ENCODE peak calls at places on chromosomes 1 and 21, in six cellular contexts. One of them, this sample, is unnamed.

GRCh38 chr1:163535807-163536206 is 214.1 kb downstream of the NUF2 start:
- DNase-seq in fibroblast of pulmonary artery: peak; percentile 51
- DNase-seq in tibial artery: no peak
- DNase-seq in GM23338: peak; percentile 59
- DNase-seq in uterus: no peak
- DNase-seq in HFF-Myc: peak; percentile 54
- DNase-seq in this sample: peak; percentile 11

GRCh38 chr1:33634806-33635205 is 162.4 kb downstream of the ZSCAN20 start:
- DNase-seq in HFF-Myc: no peak
- DNase-seq in GM23338: peak; percentile 87
- DNase-seq in uterus: no peak
- DNase-seq in tibial artery: no peak
- DNase-seq in fibroblast of pulmonary artery: peak; percentile 20
- DNase-seq in this sample: no peak

GRCh38 chr1:94580367-94581115 is 39.0 kb upstream of the F3 start:
- DNase-seq in uterus: no peak
- DNase-seq in GM23338: no peak
- DNase-seq in fibroblast of pulmonary artery: peak; percentile 24
- DNase-seq in tibial artery: no peak
- DNase-seq in HFF-Myc: no peak
- DNase-seq in this sample: no peak

GRCh38 chr1:22872971-22873664 is 99.5 kb downstream of the LACTBL1 start:
- DNase-seq in fibroblast of pulmonary artery: no peak
- DNase-seq in HFF-Myc: no peak
- DNase-seq in tibial artery: no peak
- DNase-seq in GM23338: no peak
- DNase-seq in uterus: no peak
- DNase-seq in this sample: no peak

GRCh38 chr1:42838482-42839190 is 7.8 kb upstream of the ZNF691 start:
- DNase-seq in GM23338: no peak
- DNase-seq in tibial artery: no peak
- DNase-seq in uterus: no peak
- DNase-seq in fibroblast of pulmonary artery: no peak
- DNase-seq in HFF-Myc: no peak
- DNase-seq in this sample: no peak

GRCh38 chr21:26469789-26470188 is 103.3 kb downstream of the CYYR1 start:
- DNase-seq in tibial artery: no peak
- DNase-seq in fibroblast of pulmonary artery: peak; percentile 64
- DNase-seq in GM23338: no peak
- DNase-seq in uterus: no peak
- DNase-seq in HFF-Myc: no peak
- DNase-seq in this sample: peak; percentile 49

GRCh38 chr1:83064589-83065242 is 934.2 kb downstream of the TTLL7 start:
- DNase-seq in fibroblast of pulmonary artery: no peak
- DNase-seq in uterus: no peak
- DNase-seq in HFF-Myc: no peak
- DNase-seq in GM23338: no peak
- DNase-seq in tibial artery: no peak
- DNase-seq in this sample: no peak

GRCh38 chr1:147545133-147545532 is 3.8 kb downstream of the BCL9 start:
- DNase-seq in tibial artery: no peak
- DNase-seq in GM23338: peak; percentile 81
- DNase-seq in uterus: peak; percentile 28
- DNase-seq in fibroblast of pulmonary artery: peak; percentile 33
- DNase-seq in HFF-Myc: peak; percentile 31
- DNase-seq in this sample: peak; percentile 65

GRCh38 chr1:62746086-62746808 is 37.7 kb upstream of the ATG4C start:
- DNase-seq in tibial artery: no peak
- DNase-seq in uterus: no peak
- DNase-seq in HFF-Myc: peak; percentile 30
- DNase-seq in fibroblast of pulmonary artery: peak; percentile 75
- DNase-seq in GM23338: peak; percentile 65
- DNase-seq in this sample: peak; percentile 42

GRCh38 chr1:56872597-56872996 is 18.0 kb downstream of the C8A start:
- DNase-seq in HFF-Myc: no peak
- DNase-seq in uterus: no peak
- DNase-seq in tibial artery: no peak
- DNase-seq in fibroblast of pulmonary artery: peak; percentile 13
- DNase-seq in GM23338: no peak
- DNase-seq in this sample: no peak

GRCh38 chr1:173295995-173296394 is 88.9 kb upstream of the TNFSF4 start:
- DNase-seq in fibroblast of pulmonary artery: peak; percentile 17
- DNase-seq in uterus: no peak
- DNase-seq in GM23338: no peak
- DNase-seq in HFF-Myc: peak; percentile 2
- DNase-seq in tibial artery: no peak
- DNase-seq in this sample: no peak

GRCh38 chr1:9877962-9878361 is 32.1 kb downstream of the CTNNBIP1 start:
- DNase-seq in uterus: no peak
- DNase-seq in GM23338: no peak
- DNase-seq in HFF-Myc: no peak
- DNase-seq in fibroblast of pulmonary artery: no peak
- DNase-seq in tibial artery: no peak
- DNase-seq in this sample: no peak

GRCh38 chr1:13584876-13585598 is 1.4 kb downstream of the PDPN start:
- DNase-seq in tibial artery: peak; percentile 34
- DNase-seq in fibroblast of pulmonary artery: no peak
- DNase-seq in GM23338: no peak
- DNase-seq in HFF-Myc: no peak
- DNase-seq in uterus: no peak
- DNase-seq in this sample: no peak

GRCh38 chr1:237901284-237901870 is 10.7 kb upstream of the ZP4 start:
- DNase-seq in fibroblast of pulmonary artery: no peak
- DNase-seq in uterus: no peak
- DNase-seq in GM23338: peak; percentile 81
- DNase-seq in tibial artery: no peak
- DNase-seq in HFF-Myc: no peak
- DNase-seq in this sample: no peak

GRCh38 chr1:197103295-197103694 is 36.2 kb upstream of the F13B start:
- DNase-seq in GM23338: no peak
- DNase-seq in HFF-Myc: no peak
- DNase-seq in tibial artery: no peak
- DNase-seq in fibroblast of pulmonary artery: peak; percentile 23
- DNase-seq in uterus: no peak
- DNase-seq in this sample: no peak

GRCh38 chr1:23556661-23557470 is 2.4 kb downstream of the ID3 start:
- DNase-seq in tibial artery: no peak
- DNase-seq in GM23338: peak; percentile 37
- DNase-seq in uterus: no peak
- DNase-seq in fibroblast of pulmonary artery: peak; percentile 89
- DNase-seq in HFF-Myc: no peak
- DNase-seq in this sample: peak; percentile 57

GRCh38 chr1:5936621-5937372 is 55.4 kb downstream of the NPHP4 start:
- DNase-seq in tibial artery: peak; percentile 37
- DNase-seq in fibroblast of pulmonary artery: no peak
- DNase-seq in GM23338: no peak
- DNase-seq in uterus: no peak
- DNase-seq in HFF-Myc: no peak
- DNase-seq in this sample: no peak

GRCh38 chr1:94236630-94237290 is 624 bp downstream of the ARHGAP29 start:
- DNase-seq in GM23338: peak; percentile 69
- DNase-seq in HFF-Myc: no peak
- DNase-seq in uterus: peak; percentile 20
- DNase-seq in fibroblast of pulmonary artery: peak; percentile 56
- DNase-seq in tibial artery: peak; percentile 69
- DNase-seq in this sample: no peak

GRCh38 chr21:35378881-35379280 is 329.8 kb upstream of the RUNX1 start:
- DNase-seq in GM23338: no peak
- DNase-seq in HFF-Myc: no peak
- DNase-seq in tibial artery: no peak
- DNase-seq in uterus: no peak
- DNase-seq in fibroblast of pulmonary artery: no peak
- DNase-seq in this sample: no peak

GRCh38 chr21:14382486-14382834 is 486 bp downstream of the HSPA13 start:
- DNase-seq in GM23338: peak; percentile 78
- DNase-seq in uterus: no peak
- DNase-seq in fibroblast of pulmonary artery: peak; percentile 14
- DNase-seq in HFF-Myc: peak; percentile 2
- DNase-seq in tibial artery: peak; percentile 63
- DNase-seq in this sample: no peak

GRCh38 chr1:229309684-229310083 is 33.2 kb downstream of the CCSAP start:
- DNase-seq in uterus: no peak
- DNase-seq in tibial artery: no peak
- DNase-seq in HFF-Myc: no peak
- DNase-seq in fibroblast of pulmonary artery: no peak
- DNase-seq in GM23338: no peak
- DNase-seq in this sample: no peak

GRCh38 chr1:228059536-228060457 is 22.7 kb upstream of the ARF1 start:
- DNase-seq in fibroblast of pulmonary artery: peak; percentile 38
- DNase-seq in GM23338: peak; percentile 98
- DNase-seq in uterus: no peak
- DNase-seq in tibial artery: peak; percentile 60
- DNase-seq in HFF-Myc: no peak
- DNase-seq in this sample: no peak

GRCh38 chr1:89890085-89890754 is 69.4 kb downstream of the LRRC8D start:
- DNase-seq in uterus: no peak
- DNase-seq in tibial artery: no peak
- DNase-seq in fibroblast of pulmonary artery: peak; percentile 69
- DNase-seq in GM23338: no peak
- DNase-seq in HFF-Myc: no peak
- DNase-seq in this sample: no peak

GRCh38 chr1:14666376-14666775 is 67.9 kb downstream of the KAZN start:
- DNase-seq in uterus: no peak
- DNase-seq in GM23338: no peak
- DNase-seq in tibial artery: no peak
- DNase-seq in HFF-Myc: no peak
- DNase-seq in fibroblast of pulmonary artery: no peak
- DNase-seq in this sample: no peak

GRCh38 chr1:226993676-226994356 is 53.7 kb downstream of the COQ8A start:
- DNase-seq in uterus: no peak
- DNase-seq in fibroblast of pulmonary artery: no peak
- DNase-seq in HFF-Myc: no peak
- DNase-seq in GM23338: peak; percentile 26
- DNase-seq in tibial artery: no peak
- DNase-seq in this sample: no peak
- H3K4me3 ChIP-seq in uterus: no peak overlapping the region
- H3K4me3 ChIP-seq in fibroblast of pulmonary artery: no peak overlapping the region
- H3K4me3 ChIP-seq in HFF-Myc: no peak overlapping the region
- H3K4me3 ChIP-seq in GM23338: no peak overlapping the region
- H3K4me3 ChIP-seq in tibial artery: no peak overlapping the region
- H3K4me3 ChIP-seq in this sample: no peak overlapping the region

DNA sequence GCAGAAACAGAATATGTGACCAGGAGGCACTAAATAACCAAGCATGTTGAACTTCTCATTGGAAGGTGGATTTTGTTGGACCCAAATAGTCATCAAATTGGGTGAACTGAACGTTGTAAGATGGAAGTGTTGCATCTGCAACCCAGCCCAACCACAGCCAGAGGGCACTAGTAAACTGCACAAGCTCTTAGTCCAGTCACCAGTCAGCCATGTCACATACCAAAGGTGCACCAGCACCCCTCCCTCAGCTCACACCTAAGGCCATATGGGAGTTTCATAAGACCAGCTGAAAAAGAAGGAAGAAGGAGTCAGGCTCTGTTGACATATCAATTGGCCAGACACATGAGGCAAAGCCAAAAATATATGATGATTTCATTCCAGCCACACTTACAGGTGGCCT is 481.7 kb upstream of the NR5A2 start:
- DNase-seq in uterus: no peak
- DNase-seq in tibial artery: no peak
- DNase-seq in GM23338: peak; percentile 41
- DNase-seq in HFF-Myc: no peak
- DNase-seq in fibroblast of pulmonary artery: peak; percentile 11
- DNase-seq in this sample: no peak
- TF ChIP-seq CTCF in uterus: no peak
- TF ChIP-seq CTCF in tibial artery: no peak
- TF ChIP-seq CTCF in GM23338: peak; percentile 80
- TF ChIP-seq CTCF in HFF-Myc: peak; percentile 23
- TF ChIP-seq CTCF in fibroblast of pulmonary artery: peak; percentile 34
- TF ChIP-seq CTCF in this sample: no peak

GRCh38 chr1:31371560-31371959 is 1.3 kb downstream of the FABP3 start:
- DNase-seq in HFF-Myc: no peak
- DNase-seq in fibroblast of pulmonary artery: no peak
- DNase-seq in tibial artery: no peak
- DNase-seq in GM23338: no peak
- DNase-seq in uterus: no peak
- DNase-seq in this sample: no peak

GRCh38 chr1:31373897-31374486 is 1.1 kb upstream of the FABP3 start:
- DNase-seq in tibial artery: no peak
- DNase-seq in fibroblast of pulmonary artery: no peak
- DNase-seq in uterus: no peak
- DNase-seq in HFF-Myc: no peak
- DNase-seq in GM23338: no peak
- DNase-seq in this sample: no peak

GRCh38 chr1:31371121-31371520 is 1.8 kb downstream of the FABP3 start:
- DNase-seq in tibial artery: no peak
- DNase-seq in HFF-Myc: no peak
- DNase-seq in fibroblast of pulmonary artery: no peak
- DNase-seq in GM23338: no peak
- DNase-seq in uterus: no peak
- DNase-seq in this sample: no peak

GRCh38 chr1:31372961-31373896 is at the start of gene FABP3:
- DNase-seq in GM23338: peak; percentile 97
- DNase-seq in fibroblast of pulmonary artery: peak; percentile 51
- DNase-seq in tibial artery: peak; percentile 93
- DNase-seq in uterus: peak; percentile 79
- DNase-seq in HFF-Myc: peak; percentile 47
- DNase-seq in this sample: no peak

DNA sequence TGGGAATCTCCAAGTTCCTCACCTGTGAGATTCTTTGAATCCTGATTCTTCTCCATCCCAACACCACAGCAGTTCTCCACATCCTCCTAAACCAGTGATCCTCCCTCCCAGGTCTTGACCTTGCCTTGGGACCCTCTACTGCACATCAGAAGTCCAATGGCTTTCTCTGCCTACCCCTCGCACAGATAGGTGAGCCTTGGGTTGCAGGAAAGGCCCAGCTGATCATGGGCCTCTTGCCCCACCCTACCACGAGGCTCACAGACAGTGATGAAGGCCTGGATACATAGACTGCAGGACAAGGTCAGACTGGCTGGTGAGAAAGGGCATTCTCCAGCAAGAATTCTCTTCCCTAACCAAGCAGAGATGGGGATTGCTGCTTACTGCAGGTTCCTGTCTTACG is 825 bp downstream of the FABP3 start:
- DNase-seq in GM23338: no peak
- DNase-seq in fibroblast of pulmonary artery: no peak
- DNase-seq in tibial artery: no peak
- DNase-seq in HFF-Myc: no peak
- DNase-seq in uterus: no peak
- DNase-seq in this sample: no peak
- H3K4me3 ChIP-seq in GM23338: peak overlapping the region; percentile 81
- H3K4me3 ChIP-seq in fibroblast of pulmonary artery: no peak overlapping the region
- H3K4me3 ChIP-seq in tibial artery: peak overlapping the region; percentile 56
- H3K4me3 ChIP-seq in HFF-Myc: no peak overlapping the region
- H3K4me3 ChIP-seq in uterus: peak overlapping the region; percentile 35
- H3K4me3 ChIP-seq in this sample: no peak overlapping the region

GRCh38 chr1:11337536-11338350 is 64.7 kb downstream of the UBIAD1 start:
- DNase-seq in GM23338: peak; percentile 82
- DNase-seq in uterus: peak; percentile 26
- DNase-seq in fibroblast of pulmonary artery: peak; percentile 24
- DNase-seq in HFF-Myc: peak; percentile 29
- DNase-seq in tibial artery: no peak
- DNase-seq in this sample: no peak
- TF ChIP-seq CTCF in GM23338: peak; percentile 88
- TF ChIP-seq CTCF in uterus: peak; percentile 42
- TF ChIP-seq CTCF in fibroblast of pulmonary artery: peak; percentile 68
- TF ChIP-seq CTCF in HFF-Myc: peak; percentile 96
- TF ChIP-seq CTCF in tibial artery: peak; percentile 43
- TF ChIP-seq CTCF in this sample: peak; percentile 86